ENCODE peak calls at places on chromosomes 6 and 20, in four cellular contexts. Z is progenitor cell of endocrine pancreas, U is kidney, S is CD14-positive monocyte. M is an unnamed sample.

GRCh38 chr20:64223526-64224067 is 32.0 kb upstream of the PCMTD2 start:
- DNase-seq in U (no peak), S (no peak), Z (peak), M (peak)

GRCh38 chr6:130598021-130598989 is 228.9 kb upstream of the SMLR1 start:
- DNase-seq in S (no peak), U (no peak), Z (no peak), M (no peak)

GRCh38 chr6:32852844-32853540 is 512 bp downstream of the TAP1 start:
- DNase-seq in S (no peak), U (peak), Z (no peak), M (peak)

GRCh38 chr6:138007014-138007472 is 100.2 kb downstream of the PERP start:
- DNase-seq in Z (no peak), U (no peak), S (no peak), M (peak)

GRCh38 chr6:84674395-84674794 is 90.0 kb downstream of the TBX18 start:
- DNase-seq in U (no peak), S (no peak), Z (no peak), M (no peak)

GRCh38 chr6:84197708-84198107 is 29.7 kb downstream of the CEP162 start:
- DNase-seq in Z (no peak), S (no peak), U (no peak), M (no peak)

GRCh38 chr20:63074182-63074581 is 67.4 kb upstream of the BHLHE23 start:
- DNase-seq in U (peak), S (no peak), Z (no peak), M (no peak)

GRCh38 chr20:41177636-41178035 is 40.3 kb downstream of the PLCG1 start:
- DNase-seq in S (no peak), U (peak), Z (no peak), M (no peak)

GRCh38 chr20:57587989-57588377 is 27.1 kb downstream of the PCK1 start:
- DNase-seq in U (peak), Z (no peak), S (no peak), M (no peak)

GRCh38 chr20:18431206-18431605 is 35.6 kb downstream of the DZANK1 start:
- DNase-seq in U (no peak), S (no peak), Z (no peak), M (no peak)

GRCh38 chr20:24948939-24949679 is at the start of gene CST7:
- DNase-seq in S (peak), U (peak), Z (no peak), M (no peak)

GRCh38 chr6:47352169-47352568 is 42.5 kb upstream of the TNFRSF21 start:
- DNase-seq in U (no peak), Z (no peak), S (no peak), M (no peak)

GRCh38 chr6:14728396-14729024 is 517.4 kb upstream of the JARID2 start:
- DNase-seq in S (peak), U (no peak), Z (no peak), M (no peak)

GRCh38 chr6:88048556-88048955 is 915 bp downstream of the SPACA1 start:
- DNase-seq in U (no peak), Z (peak), S (no peak), M (no peak)

GRCh38 chr6:129730477-129731165 is 20.6 kb upstream of the ARHGAP18 start:
- DNase-seq in Z (no peak), U (no peak), S (no peak), M (no peak)

GRCh38 chr6:110392727-110393126 is 22.6 kb downstream of the DDO start:
- DNase-seq in U (no peak), Z (no peak), S (no peak), M (no peak)

GRCh38 chr6:169837529-169838250 is 86.3 kb downstream of the ERMARD start:
- DNase-seq in U (no peak), S (no peak), Z (no peak), M (no peak)

GRCh38 chr6:51199733-51200132 is 381.1 kb downstream of the TFAP2B start:
- DNase-seq in Z (no peak), S (no peak), U (no peak), M (no peak)

GRCh38 chr20:10603971-10604864 is 69.6 kb downstream of the JAG1 start:
- DNase-seq in Z (no peak), S (no peak), U (peak), M (no peak)

GRCh38 chr6:102907181-102907580 is 1513.7 kb downstream of the GRIK2 start:
- DNase-seq in U (peak), Z (no peak), S (no peak), M (no peak)

GRCh38 chr6:17167327-17167979 is 65.6 kb downstream of the STMND1 start:
- DNase-seq in U (no peak), Z (peak), S (no peak), M (peak)

GRCh38 chr20:57381596-57382503 is 9.3 kb upstream of the RBM38 start:
- DNase-seq in U (peak), S (peak), Z (peak), M (peak)

GRCh38 chr6:53335224-53335994 is 13.3 kb downstream of the ELOVL5 start:
- DNase-seq in U (no peak), S (peak), Z (no peak), M (no peak)

GRCh38 chr6:138115877-138116660 is 8.8 kb upstream of the PERP start:
- DNase-seq in U (peak), Z (no peak), S (peak), M (peak)

GRCh38 chr6:153625089-153625488 is 414.0 kb upstream of the OPRM1 start:
- DNase-seq in S (no peak), U (no peak), Z (no peak), M (peak)

GRCh38 chr20:39112196-39112743 is 150.1 kb downstream of the DHX35 start:
- DNase-seq in S (no peak), Z (peak), U (no peak), M (peak)

GRCh38 chr6:90328004-90328403 is 31.4 kb upstream of the BACH2 start:
- DNase-seq in S (no peak), Z (no peak), U (no peak), M (no peak)

GRCh38 chr6:17638212-17638611 is 38.1 kb downstream of the FAM8A1 start:
- DNase-seq in U (no peak), Z (no peak), S (no peak), M (no peak)

GRCh38 chr6:136405410-136406029 is 115.9 kb upstream of the BCLAF1 start:
- DNase-seq in Z (no peak), U (no peak), S (no peak), M (no peak)

GRCh38 chr6:148523051-148523450 is 180.4 kb downstream of the SASH1 start:
- DNase-seq in Z (no peak), U (no peak), S (no peak), M (no peak)

GRCh38 chr6:158778005-158778527 is 41.1 kb downstream of the EZR start:
- DNase-seq in U (no peak), Z (no peak), S (no peak), M (no peak)

GRCh38 chr20:52497731-52498130 is 306.2 kb upstream of the ZFP64 start:
- DNase-seq in S (no peak), Z (no peak), U (no peak), M (no peak)

GRCh38 chr20:20085071-20085470 is 32.7 kb downstream of the CFAP61 start:
- DNase-seq in S (no peak), U (no peak), Z (no peak), M (no peak)

GRCh38 chr6:124054034-124054433 is 250.4 kb downstream of the NKAIN2 start:
- DNase-seq in Z (no peak), U (no peak), S (no peak), M (no peak)

GRCh38 chr20:5531318-5532081 is 214.7 kb upstream of the PROKR2 start:
- DNase-seq in Z (no peak), U (no peak), S (no peak), M (no peak)

GRCh38 chr20:59812286-59813125 is 120.9 kb downstream of the SYCP2 start:
- DNase-seq in Z (no peak), S (no peak), U (peak), M (no peak)

DNA sequence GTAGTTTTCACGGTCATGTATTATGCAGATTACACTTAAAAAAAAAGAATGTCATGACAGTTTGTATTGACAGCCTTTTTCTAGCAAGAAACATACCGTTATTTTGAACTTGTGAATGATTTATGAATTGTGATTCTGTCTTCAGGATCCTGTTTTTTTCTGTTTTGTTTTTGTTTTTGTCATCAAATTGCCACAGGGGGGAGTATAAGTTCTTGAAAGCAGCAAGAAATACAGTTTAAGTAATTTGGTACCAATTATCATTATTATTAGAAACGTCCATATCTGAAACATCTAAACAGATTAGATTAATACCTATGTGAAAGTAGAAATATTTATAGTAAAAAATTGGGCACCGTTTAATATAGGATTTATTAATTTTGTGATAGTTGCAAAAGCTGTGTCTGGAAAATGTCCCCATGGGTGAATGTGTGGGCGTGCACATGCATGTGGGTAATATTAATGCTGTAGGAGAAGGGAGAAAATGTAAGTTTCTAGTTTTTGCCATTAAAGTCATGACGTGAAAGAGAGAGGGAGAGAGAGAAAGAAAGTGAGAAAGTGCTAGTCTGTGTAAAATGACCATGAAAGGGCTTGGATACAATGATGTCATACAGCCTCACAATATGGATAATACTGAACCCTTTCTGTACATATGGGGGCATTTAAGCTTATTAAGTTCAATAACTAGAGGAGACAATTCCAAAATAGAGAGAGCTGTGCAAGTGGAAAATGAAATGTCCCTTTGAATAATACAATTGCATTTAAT is 9.4 kb upstream of the CCN2 start:
- DNase-seq in S (no peak), U (no peak), Z (no peak), M (no peak)
- TF ChIP-seq CTCF in S (no peak), U (no peak), Z (no peak), M (no peak)

GRCh38 chr20:48819813-48820648 is 7.8 kb downstream of the PREX1 start:
- DNase-seq in S (no peak), U (no peak), Z (no peak), M (no peak)
- TF ChIP-seq CTCF in S (no peak), U (no peak), Z (no peak), M (no peak)

GRCh38 chr6:80605165-80605989 is 498.9 kb downstream of the BCKDHB start:
- DNase-seq in U (no peak), Z (no peak), S (no peak), M (no peak)
- TF ChIP-seq CTCF in U (peak), Z (peak), S (peak), M (peak)

GRCh38 chr6:168451805-168452204 is 10.8 kb downstream of the SMOC2 start:
- DNase-seq in U (no peak), Z (no peak), S (no peak), M (no peak)
- TF ChIP-seq CTCF in U (no peak), Z (peak), S (no peak), M (peak)

DNA sequence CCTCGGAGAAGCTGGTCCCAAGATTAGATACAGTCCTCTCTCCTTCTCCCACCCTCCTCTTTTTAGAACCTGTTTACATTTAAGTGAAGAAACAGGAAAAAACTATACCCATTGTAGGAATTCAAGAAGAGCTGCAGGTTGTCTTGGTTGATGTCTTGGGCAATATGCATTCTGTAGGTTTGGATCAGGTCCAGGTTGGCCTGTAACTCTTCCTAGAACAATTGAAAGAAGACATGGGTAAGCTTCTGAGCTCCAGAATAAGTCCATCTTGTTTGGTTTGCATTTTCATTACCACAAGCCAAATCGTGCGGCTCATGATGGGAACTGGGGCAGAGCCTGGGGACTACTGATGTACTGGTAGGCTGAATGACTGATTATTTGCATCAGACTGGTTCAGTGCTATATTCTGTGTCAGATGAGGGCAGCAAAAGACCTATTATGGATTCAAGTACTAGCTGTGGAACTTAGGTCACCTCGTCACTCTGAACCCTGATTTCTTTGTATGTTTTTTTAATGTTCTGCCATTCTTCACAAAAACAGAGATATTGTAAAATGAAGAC is 20.3 kb upstream of the SLA2 start:
- DNase-seq in Z (no peak), S (no peak), U (no peak), M (no peak)
- TF ChIP-seq CTCF in Z (no peak), S (no peak), U (no peak), M (no peak)

GRCh38 chr6:96186516-96187195 is 170.9 kb downstream of the FUT9 start:
- DNase-seq in U (no peak), S (no peak), Z (no peak), M (no peak)
- TF ChIP-seq CTCF in U (no peak), S (no peak), Z (no peak), M (no peak)

M was measured in nephron progenitor cell.